ENCODE peak calls at places on chromosomes 5 and 9, in four cellular contexts. Z is progenitor cell of endocrine pancreas, H is endothelial cell, K is astrocyte of the cerebellum. P is an unnamed sample.

GRCh38 chr5:122957457-122957856 is 79.1 kb downstream of the PPIC start:
- DNase-seq in Z (no peak), H (no peak), K (no peak), P (no peak)

GRCh38 chr9:131274674-131275331 is 1.5 kb downstream of the FAM78A start:
- DNase-seq in Z (no peak), H (no peak), K (no peak), P (no peak)

GRCh38 chr9:132497731-132498130 is 84.7 kb upstream of the BARHL1 start:
- DNase-seq in Z (no peak), H (no peak), K (no peak), P (no peak)

GRCh38 chr9:2158729-2159128 is 143.6 kb downstream of the SMARCA2 start:
- DNase-seq in Z (no peak), H (no peak), K (no peak), P (no peak)

GRCh38 chr5:176383248-176383905 is 5.0 kb downstream of the NOP16 start:
- DNase-seq in Z (no peak), H (no peak), K (no peak), P (no peak)

GRCh38 chr5:23419115-23419514 is 88.3 kb upstream of the PRDM9 start:
- DNase-seq in Z (no peak), H (no peak), K (no peak), P (no peak)

GRCh38 chr9:107545036-107545435 is 55.5 kb upstream of the KLF4 start:
- DNase-seq in Z (no peak), H (no peak), K (no peak), P (no peak)

GRCh38 chr9:113558632-113559502 is 95.3 kb downstream of the RGS3 start:
- DNase-seq in Z (no peak), H (no peak), K (no peak), P (peak)

GRCh38 chr5:132420706-132421272 is 51.3 kb downstream of the SLC22A5 start:
- DNase-seq in Z (no peak), H (no peak), K (no peak), P (no peak)

GRCh38 chr9:94675008-94675841 is 35.9 kb upstream of the FBP1 start:
- DNase-seq in Z (no peak), H (no peak), K (peak), P (no peak)

GRCh38 chr9:100322954-100323536 is 29.7 kb downstream of the TEX10 start:
- DNase-seq in Z (no peak), H (peak), K (peak), P (no peak)

GRCh38 chr9:81112638-81113037 is 576.7 kb downstream of the TLE1 start:
- DNase-seq in Z (no peak), H (no peak), K (no peak), P (no peak)

GRCh38 chr9:14031761-14032279 is 282.1 kb downstream of the NFIB start:
- DNase-seq in Z (no peak), H (no peak), K (no peak), P (no peak)

GRCh38 chr5:67989457-67989856 is 226.1 kb upstream of the PIK3R1 start:
- DNase-seq in Z (no peak), H (no peak), K (no peak), P (no peak)

GRCh38 chr9:92617195-92617813 is 52.6 kb downstream of the IPPK start:
- DNase-seq in Z (no peak), H (no peak), K (no peak), P (no peak)

GRCh38 chr9:27395484-27395921 is 98.6 kb upstream of the EQTN start:
- DNase-seq in Z (no peak), H (no peak), K (no peak), P (no peak)

GRCh38 chr9:33781736-33782135 is 13.6 kb upstream of the PRSS3 start:
- DNase-seq in Z (no peak), H (no peak), K (no peak), P (no peak)

GRCh38 chr5:117681431-117681830 is 1106.8 kb upstream of the SEMA6A start:
- DNase-seq in Z (no peak), H (no peak), K (no peak), P (no peak)

GRCh38 chr9:91001146-91001611 is 199.6 kb downstream of the SYK start:
- DNase-seq in Z (no peak), H (no peak), K (no peak), P (peak)

GRCh38 chr9:120366646-120367019 is 213.3 kb downstream of the CDK5RAP2 start:
- DNase-seq in Z (no peak), H (peak), K (peak), P (no peak)

GRCh38 chr5:175590471-175590881 is 67.4 kb upstream of the HRH2 start:
- DNase-seq in Z (no peak), H (no peak), K (peak), P (no peak)

GRCh38 chr5:61344187-61344944 is 12.3 kb downstream of the ZSWIM6 start:
- DNase-seq in Z (no peak), H (no peak), K (no peak), P (no peak)

GRCh38 chr5:168877132-168877895 is 298.1 kb upstream of the PANK3 start:
- DNase-seq in Z (peak), H (peak), K (no peak), P (no peak)

GRCh38 chr5:168872246-168872645 is 293.1 kb upstream of the PANK3 start:
- DNase-seq in Z (no peak), H (no peak), K (no peak), P (no peak)

GRCh38 chr5:168875839-168876238 is 296.7 kb upstream of the PANK3 start:
- DNase-seq in Z (no peak), H (no peak), K (no peak), P (no peak)

GRCh38 chr5:168876419-168876818 is 297.3 kb upstream of the PANK3 start:
- DNase-seq in Z (no peak), H (no peak), K (no peak), P (no peak)

GRCh38 chr5:168874713-168875380 is 295.7 kb upstream of the PANK3 start:
- DNase-seq in Z (no peak), H (no peak), K (no peak), P (no peak)
- TF ChIP-seq CTCF in Z (peak), H (no peak), K (no peak), P (no peak)

GRCh38 chr5:9927521-9927997 is 297.4 kb upstream of the TAS2R1 start:
- DNase-seq in Z (no peak), H (no peak), K (no peak), P (no peak)
- TF ChIP-seq CTCF in Z (no peak), H (no peak), K (no peak), P (no peak)

DNA sequence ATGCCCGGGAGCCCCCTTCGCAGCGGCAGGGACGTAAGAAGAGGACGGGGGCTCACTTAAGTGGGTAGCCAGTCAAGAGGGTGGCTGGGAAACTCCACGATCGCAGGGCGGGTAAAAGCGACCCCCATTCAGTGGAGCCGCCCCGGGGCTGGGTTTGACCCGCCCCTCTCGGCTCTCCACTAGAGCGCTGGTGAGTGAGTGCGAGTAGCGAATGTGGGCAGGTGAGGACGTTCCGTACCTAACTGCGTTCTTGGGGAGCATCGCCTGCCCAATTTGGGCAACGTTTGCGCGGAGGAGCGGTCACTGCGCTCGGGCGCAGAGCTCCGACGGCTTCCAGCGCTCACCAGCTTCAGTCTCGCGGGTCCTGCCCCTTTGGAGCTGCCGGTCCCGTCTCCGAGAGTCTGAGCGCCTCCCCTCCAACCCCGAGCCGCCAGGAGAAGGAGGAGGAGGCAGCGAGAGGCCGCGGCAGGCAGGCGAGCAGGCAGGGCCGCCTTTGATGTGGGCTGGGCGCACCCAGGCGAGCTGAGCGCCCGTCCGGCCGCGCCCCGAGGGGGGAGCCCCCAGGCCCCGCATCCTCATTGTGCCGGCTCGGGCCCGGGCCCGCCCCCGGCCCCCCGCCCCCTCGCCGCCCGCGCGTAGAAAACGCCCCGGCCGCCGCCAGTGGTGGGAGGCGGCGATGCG is at the start of gene FGF18:
- DNase-seq in Z (no peak), H (peak), K (peak), P (no peak)
- TF ChIP-seq CTCF in Z (no peak), H (peak), K (no peak), P (peak)

GRCh38 chr5:111463304-111463703 is 49.0 kb downstream of the STARD4 start:
- DNase-seq in Z (no peak), H (no peak), K (no peak), P (no peak)

GRCh38 chr5:111461934-111462333 is 50.4 kb downstream of the STARD4 start:
- DNase-seq in Z (no peak), H (no peak), K (no peak), P (no peak)

DNA sequence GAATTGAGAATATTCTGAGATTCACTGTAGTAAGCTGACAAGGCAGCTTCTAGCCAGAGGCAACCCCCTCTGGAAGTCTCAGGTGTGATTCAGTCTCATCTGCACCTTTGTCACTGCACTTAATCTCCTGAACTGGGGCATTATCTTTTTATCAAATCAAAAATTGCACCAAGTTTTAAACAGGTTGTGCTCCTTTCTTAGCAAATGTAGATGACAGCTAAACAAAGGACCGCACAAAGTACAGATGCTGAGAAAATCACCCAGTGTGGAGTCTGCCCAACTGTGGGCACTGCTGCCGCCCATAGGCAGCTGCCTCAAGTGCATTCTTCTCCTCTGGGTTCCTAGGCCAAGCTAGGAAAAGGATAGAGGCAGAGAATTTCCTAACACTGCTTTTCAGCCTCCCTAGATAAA is 51.1 kb downstream of the STARD4 start:
- DNase-seq in Z (no peak), H (peak), K (no peak), P (no peak)
- TF ChIP-seq CTCF in Z (peak), H (no peak), K (peak), P (no peak)

DNA sequence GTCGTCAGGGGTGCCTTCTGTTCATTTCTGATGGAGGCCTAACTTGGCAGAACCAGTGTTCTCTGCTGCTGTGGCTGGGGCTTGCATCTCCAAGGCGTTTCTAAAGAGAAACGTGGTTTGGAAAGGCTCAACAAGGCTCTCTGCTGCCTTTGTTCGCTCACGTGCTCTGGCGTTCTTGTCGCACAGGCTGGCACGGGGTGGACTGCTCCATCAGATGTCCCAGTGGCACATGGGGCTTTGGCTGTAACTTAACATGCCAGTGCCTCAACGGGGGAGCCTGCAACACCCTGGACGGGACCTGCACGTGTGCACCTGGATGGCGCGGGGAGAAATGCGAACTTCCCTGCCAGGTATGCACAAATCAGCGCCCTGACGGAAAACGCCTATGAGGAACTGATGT is 97.6 kb upstream of the PRRC1 start:
- DNase-seq in Z (no peak), H (no peak), K (no peak), P (no peak)
- TF ChIP-seq CTCF in Z (no peak), H (no peak), K (no peak), P (no peak)

DNA sequence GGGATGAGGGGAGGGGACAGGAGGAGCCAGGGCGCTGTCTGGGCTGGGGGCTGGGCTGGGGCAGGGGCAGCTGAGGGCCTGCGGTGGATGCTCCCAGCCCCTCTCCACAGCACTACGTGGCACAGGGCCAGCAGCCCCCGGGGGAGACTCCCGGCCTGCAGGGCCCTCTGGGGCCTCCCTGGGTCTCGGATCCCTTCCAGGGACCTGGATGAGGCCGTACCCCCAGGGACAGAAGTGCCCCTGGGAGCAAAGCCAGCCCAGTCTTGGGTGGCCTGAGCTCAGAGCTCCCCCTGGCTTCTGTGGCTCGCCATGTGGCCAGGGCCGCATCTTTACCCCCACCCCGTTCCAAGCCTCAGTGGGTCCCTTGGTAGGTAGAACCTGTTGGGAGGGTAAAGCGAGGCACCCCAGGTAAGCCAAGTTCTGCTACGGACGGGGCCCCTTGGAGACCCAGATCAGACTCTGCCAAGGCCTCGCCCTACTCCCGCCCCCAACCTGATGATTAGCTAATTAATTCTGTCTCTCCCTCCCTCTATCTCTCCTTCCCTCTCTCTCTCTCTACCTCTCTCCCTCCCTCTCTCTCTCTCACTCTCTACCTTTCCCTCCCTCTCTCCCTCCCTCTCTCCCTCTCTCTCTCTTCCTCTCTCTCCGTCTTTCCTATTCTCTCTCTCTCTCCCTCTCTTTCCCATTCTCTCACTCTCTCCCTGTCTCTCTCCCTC is 24.3 kb downstream of the KCNT1 start:
- DNase-seq in Z (no peak), H (no peak), K (no peak), P (no peak)
- TF ChIP-seq CTCF in Z (no peak), H (no peak), K (no peak), P (no peak)

GRCh38 chr5:179621551-179621971 is 1.9 kb downstream of the HNRNPH1 start:
- DNase-seq in Z (no peak), H (no peak), K (no peak), P (no peak)

GRCh38 chr5:179623906-179624741 is 653 bp upstream of the HNRNPH1 start:
- DNase-seq in Z (no peak), H (no peak), K (peak), P (peak)

GRCh38 chr5:179624841-179625271 is 1.4 kb upstream of the HNRNPH1 start:
- DNase-seq in Z (no peak), H (no peak), K (no peak), P (no peak)

GRCh38 chr5:179620703-179621350 is 2.6 kb downstream of the HNRNPH1 start:
- DNase-seq in Z (no peak), H (no peak), K (no peak), P (no peak)

DNA sequence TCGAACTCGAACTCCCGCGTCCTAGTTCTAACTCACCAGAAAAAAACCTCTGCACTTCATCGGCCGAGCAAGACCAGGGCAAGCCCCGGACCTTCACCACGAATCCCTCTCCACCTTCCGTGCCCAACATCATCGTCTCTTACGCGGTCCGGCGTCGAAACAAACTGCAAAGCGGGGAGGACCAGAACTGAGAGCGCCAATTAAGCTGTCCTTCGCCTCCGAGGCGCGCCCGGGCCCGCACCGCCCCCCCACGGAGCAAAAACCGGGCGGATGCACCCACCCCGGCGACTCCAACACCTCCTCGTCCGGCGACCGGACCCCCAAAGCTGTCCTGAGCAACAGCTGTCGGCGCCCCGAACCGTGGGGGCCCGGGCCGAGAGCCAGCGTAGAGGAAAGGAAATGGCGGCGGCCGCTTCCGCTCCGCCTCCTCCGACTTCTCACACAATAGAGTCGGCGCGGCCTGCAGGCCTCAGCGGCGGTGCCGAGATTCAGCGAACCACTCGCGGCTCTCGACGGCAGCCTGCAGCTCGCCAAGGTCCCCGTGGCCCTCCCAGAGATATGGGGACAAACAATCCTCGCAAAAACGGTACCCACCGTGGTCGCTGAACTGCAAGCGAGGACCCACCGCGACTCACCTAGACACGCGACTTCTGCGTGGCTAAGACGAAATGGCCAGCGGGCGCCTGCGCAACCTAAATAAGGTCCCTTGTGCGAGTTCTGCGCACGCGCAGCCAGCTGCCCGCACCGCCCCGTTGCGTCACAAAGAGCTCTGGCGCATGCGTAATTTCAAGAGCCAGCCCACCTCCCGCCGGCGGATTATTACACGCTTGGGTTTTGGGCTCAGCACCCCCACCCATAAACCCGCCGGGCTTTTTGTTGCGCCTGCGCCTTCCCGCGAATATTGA is at the start of gene HNRNPH1:
- DNase-seq in Z (peak), H (peak), K (peak), P (peak)
- TF ChIP-seq CTCF in Z (no peak), H (no peak), K (no peak), P (peak)

GRCh38 chr5:178461426-178461730 is 128.8 kb downstream of the COL23A1 start:
- DNase-seq in Z (no peak), H (no peak), K (no peak), P (no peak)
- TF ChIP-seq CTCF in Z (no peak), H (no peak), K (no peak), P (no peak)

GRCh38 chr5:126455264-126455663 is 32.1 kb downstream of the GRAMD2B start:
- DNase-seq in Z (no peak), H (no peak), K (no peak), P (no peak)
- TF ChIP-seq CTCF in Z (no peak), H (no peak), K (no peak), P (no peak)

P was measured in breast epithelium.